ENCODE peak calls at places on chromosome 3, in nine cellular contexts. X is upper lobe of left lung, Z is fibroblast of pulmonary artery, H is endothelial cell, M is Panc1, E is BJ, G is uterus, U is transverse colon, B is kidney. W is an unnamed sample.

GRCh38 chr3:21803604-21804003 is 52.6 kb upstream of the ZNF385D start:
- DNase-seq in G (no peak), Z (no peak), U (no peak), B (no peak), X (no peak), E (no peak), M (no peak), H (no peak), W (no peak)

GRCh38 chr3:115040673-115041286 is 106.3 kb downstream of the ZBTB20 start:
- DNase-seq in U (peak; percentile 20), X (peak; percentile 31), Z (peak; percentile 71), G (peak; percentile 21), H (peak; percentile 31), M (peak; percentile 15), B (no peak), E (no peak), W (no peak)

GRCh38 chr3:43865376-43865775 is 174.6 kb downstream of the ABHD5 start:
- DNase-seq in M (no peak), H (no peak), U (no peak), Z (no peak), G (no peak), B (no peak), X (no peak), E (no peak), W (no peak)

GRCh38 chr3:172315401-172316091 is 132.7 kb downstream of the GHSR start:
- DNase-seq in M (no peak), X (no peak), E (peak; percentile 42), U (peak; percentile 43), B (no peak), Z (peak; percentile 80), H (no peak), G (peak; percentile 90), W (no peak)

GRCh38 chr3:12993623-12994356 is 79.4 kb downstream of the IQSEC1 start:
- DNase-seq in U (peak; percentile 34), M (no peak), B (no peak), E (no peak), H (peak; percentile 40), G (no peak), X (no peak), Z (no peak), W (peak; percentile 44)

GRCh38 chr3:50237133-50237651 is 1.2 kb downstream of the GNAI2 start:
- DNase-seq in E (no peak), M (no peak), X (no peak), Z (peak; percentile 62), U (no peak), G (no peak), H (no peak), B (peak; percentile 84), W (no peak)

GRCh38 chr3:187811580-187812250 is 66.4 kb upstream of the BCL6 start:
- DNase-seq in B (no peak), E (peak; percentile 39), Z (peak; percentile 75), H (no peak), X (peak; percentile 47), G (no peak), U (no peak), M (no peak), W (no peak)

GRCh38 chr3:168951368-168951767 is 712.1 kb downstream of the MECOM start:
- DNase-seq in X (no peak), U (no peak), E (no peak), Z (no peak), H (no peak), G (no peak), B (no peak), M (no peak), W (no peak)

GRCh38 chr3:8584661-8585060 is 59.9 kb downstream of the SSUH2 start:
- DNase-seq in Z (no peak), H (no peak), B (no peak), X (no peak), U (no peak), E (no peak), M (no peak), G (no peak), W (no peak)

GRCh38 chr3:104750581-104750980 is 616.1 kb upstream of the ALCAM start:
- DNase-seq in U (no peak), G (no peak), B (no peak), E (no peak), H (no peak), M (no peak), Z (no peak), X (no peak), W (no peak)

GRCh38 chr3:181009225-181009624 is 19.7 kb upstream of the DNAJC19 start:
- DNase-seq in M (no peak), B (no peak), U (no peak), X (no peak), E (no peak), G (no peak), Z (no peak), H (no peak), W (no peak)

GRCh38 chr3:16740531-16740930 is 135.3 kb upstream of the DAZL start:
- DNase-seq in X (no peak), H (no peak), E (no peak), G (no peak), B (no peak), U (no peak), M (no peak), Z (no peak), W (no peak)

GRCh38 chr3:178258121-178258520 is 278.1 kb upstream of the KCNMB2 start:
- DNase-seq in E (no peak), B (no peak), U (no peak), Z (no peak), X (no peak), M (no peak), H (no peak), G (no peak), W (no peak)

GRCh38 chr3:122874116-122874515 is 79.2 kb downstream of the SLC49A4 start:
- DNase-seq in M (no peak), U (no peak), B (no peak), Z (no peak), X (no peak), H (no peak), G (no peak), E (no peak), W (no peak)

GRCh38 chr3:172586447-172586846 is 63.2 kb upstream of the TNFSF10 start:
- DNase-seq in X (no peak), E (no peak), B (no peak), M (no peak), H (no peak), U (no peak), Z (no peak), G (no peak), W (no peak)

GRCh38 chr3:72847282-72847681 is 963 bp downstream of the SHQ1 start:
- DNase-seq in B (no peak), H (no peak), M (no peak), U (no peak), G (no peak), E (no peak), Z (peak; percentile 3), X (no peak), W (no peak)

GRCh38 chr3:24145481-24145880 is 200.4 kb downstream of the NR1D2 start:
- DNase-seq in B (no peak), M (no peak), E (no peak), G (no peak), X (no peak), H (no peak), Z (peak; percentile 9), U (no peak), W (no peak)

DNA sequence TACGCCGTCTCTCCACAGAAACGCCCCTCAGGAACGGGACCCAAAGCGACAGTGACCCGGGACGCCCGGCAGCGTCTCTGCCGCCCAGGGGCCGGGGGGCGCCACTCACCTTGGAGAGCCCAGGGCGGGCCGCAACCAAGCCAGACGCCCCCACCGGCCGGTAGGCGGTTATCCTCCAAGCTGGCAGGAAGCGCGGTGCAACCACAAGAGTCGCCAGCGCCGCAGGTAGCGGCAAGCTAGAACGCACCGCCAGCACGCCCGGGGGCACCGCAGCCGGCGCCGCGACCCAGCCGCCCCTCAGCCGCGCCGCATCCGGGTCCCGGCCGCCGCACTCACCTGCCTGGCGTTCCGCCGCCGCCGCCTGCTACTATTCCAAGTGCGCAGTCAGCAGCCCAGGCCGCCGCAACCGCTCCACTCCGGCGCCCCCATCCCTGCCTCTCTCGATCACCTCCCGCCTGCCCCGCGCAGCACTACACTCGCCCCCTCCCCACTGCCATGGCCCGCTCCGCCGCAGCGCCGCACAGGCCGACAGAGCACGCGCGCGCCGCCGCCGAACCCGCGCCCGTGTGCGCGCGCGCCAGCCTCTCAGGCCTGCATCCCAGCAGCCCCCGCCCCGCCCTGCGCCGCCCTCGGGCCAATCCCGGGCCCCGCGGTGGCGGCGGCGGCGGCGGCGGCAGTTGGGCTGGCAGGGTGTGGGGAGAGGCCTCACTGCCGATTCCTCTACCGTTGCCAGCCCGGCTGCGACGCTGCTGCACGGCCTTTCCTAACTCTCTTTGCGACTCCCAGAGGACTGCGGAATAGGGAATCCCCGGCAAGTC is at the start of gene PIK3CB:
- DNase-seq in M (peak; percentile 38), H (peak; percentile 91), B (peak; percentile 96), G (peak; percentile 83), X (peak; percentile 90), Z (peak; percentile 77), U (peak; percentile 93), E (peak; percentile 20), W (peak; percentile 63)
- TF ChIP-seq CTCF in M (no peak), H (no peak), B (peak; percentile 30), G (peak; percentile 41), X (no peak), Z (no peak), U (no peak), E (peak; percentile 26), W (peak; percentile 11)

DNA sequence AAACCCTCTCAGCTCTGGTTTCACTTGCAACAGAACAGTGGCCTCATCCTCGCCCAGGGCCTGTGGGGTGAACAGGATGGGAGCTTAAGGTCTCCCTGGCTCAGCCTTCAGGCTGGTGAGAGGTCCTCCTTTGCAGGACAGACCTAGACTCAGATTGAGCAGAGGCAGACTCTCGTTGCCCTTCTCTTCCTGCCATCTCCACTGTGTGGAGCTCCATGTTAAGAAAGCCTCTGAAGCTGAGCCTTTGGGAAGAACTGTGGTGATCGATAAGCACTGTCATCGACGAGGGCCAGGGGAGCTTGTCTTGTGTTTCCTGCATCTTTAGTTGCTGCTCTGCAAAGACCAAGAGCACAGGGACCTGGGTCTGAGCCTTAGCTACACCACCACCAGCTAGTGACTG is 37.8 kb upstream of the GRIP2 start:
- DNase-seq in B (no peak), E (no peak), U (no peak), M (no peak), Z (no peak), X (no peak), G (no peak), H (no peak), W (no peak)
- TF ChIP-seq CTCF in B (no peak), E (no peak), U (no peak), M (no peak), Z (no peak), X (no peak), G (no peak), H (no peak), W (peak; percentile 12)

GRCh38 chr3:129829640-129830039 is 63.9 kb downstream of the TMCC1 start:
- DNase-seq in B (no peak), M (peak; percentile 42), Z (peak; percentile 93), X (peak; percentile 44), E (peak; percentile 93), H (peak; percentile 22), G (peak; percentile 42), U (peak; percentile 23), W (no peak)
- TF ChIP-seq CTCF in B (peak; percentile 84), M (peak; percentile 77), Z (peak; percentile 77), X (peak; percentile 42), E (peak; percentile 56), H (peak; percentile 18), G (peak; percentile 52), U (peak; percentile 58), W (peak; percentile 92)

GRCh38 chr3:185519021-185519420 is 20.2 kb upstream of the TMEM41A start:
- DNase-seq in B (no peak), X (no peak), Z (no peak), E (no peak), G (no peak), H (no peak), M (no peak), U (no peak), W (no peak)
- TF ChIP-seq CTCF in B (no peak), X (no peak), Z (no peak), E (no peak), G (no peak), H (no peak), M (no peak), U (no peak), W (no peak)